ENCODE peak calls at places on chromosomes 7 and 10, in four cellular contexts. L is HCT116; V is CD8-positive, alpha-beta memory T cell; B is mucosa of descending colon. E is an unnamed sample.

GRCh38 chr7:99953649-99954048 is 22.2 kb downstream of the AZGP1 start:
- DNase-seq in B (no peak), L (no peak), V (no peak), E (peak; percentile 47)

GRCh38 chr7:20458483-20458882 is 127.8 kb downstream of the ITGB8 start:
- DNase-seq in B (no peak), L (no peak), V (no peak), E (no peak)

GRCh38 chr7:120303105-120303504 is 30.1 kb downstream of the KCND2 start:
- DNase-seq in V (no peak), L (no peak), B (no peak), E (no peak)

GRCh38 chr10:11881477-11882417 is 58.6 kb downstream of the PROSER2 start:
- DNase-seq in L (peak; percentile 94), B (no peak), V (no peak), E (peak; percentile 33)

GRCh38 chr10:119650692-119651513 is at the start of gene BAG3:
- DNase-seq in B (peak; percentile 93), L (peak; percentile 80), V (peak; percentile 64), E (peak; percentile 98)

GRCh38 chr7:798921-799470 is 33.3 kb upstream of the SUN1 start:
- DNase-seq in V (no peak), B (no peak), L (no peak), E (peak; percentile 43)

GRCh38 chr10:93757136-93757535 is 600 bp upstream of the LGI1 start:
- DNase-seq in L (no peak), B (no peak), V (no peak), E (peak; percentile 51)

GRCh38 chr7:128876127-128876526 is 13.5 kb downstream of the ATP6V1F start:
- DNase-seq in V (no peak), L (no peak), B (peak; percentile 38), E (peak; percentile 9)

GRCh38 chr10:19730071-19730470 is 86.2 kb upstream of the PLXDC2 start:
- DNase-seq in V (no peak), L (no peak), B (no peak), E (no peak)

GRCh38 chr10:80259405-80259871 is 30.0 kb downstream of the MAT1A start:
- DNase-seq in B (no peak), V (no peak), L (no peak), E (no peak)

GRCh38 chr7:127239814-127240213 is 12.9 kb downstream of the GRM8 start:
- DNase-seq in L (no peak), V (no peak), B (no peak), E (no peak)

GRCh38 chr7:116851175-116851574 is 11.2 kb upstream of the CAPZA2 start:
- DNase-seq in V (no peak), L (no peak), B (no peak), E (no peak)

GRCh38 chr10:110495731-110496552 is 1.8 kb upstream of the DUSP5 start:
- DNase-seq in B (peak; percentile 50), V (peak; percentile 14), L (no peak), E (peak; percentile 78)

GRCh38 chr7:47663841-47664240 is 81.9 kb upstream of the TNS3 start:
- DNase-seq in B (no peak), L (no peak), V (no peak), E (no peak)

GRCh38 chr10:69224862-69225657 is 4.9 kb downstream of the HKDC1 start:
- DNase-seq in L (no peak), V (no peak), B (no peak), E (no peak)
- H3K4me1 ChIP-seq in L (peaks cover 59% of the 10 kb centered on the region), V (peaks cover 59% of the 10 kb centered on the region), B (peaks cover 31% of the 10 kb centered on the region), E (no peaks in the 10 kb centered on the region)

DNA sequence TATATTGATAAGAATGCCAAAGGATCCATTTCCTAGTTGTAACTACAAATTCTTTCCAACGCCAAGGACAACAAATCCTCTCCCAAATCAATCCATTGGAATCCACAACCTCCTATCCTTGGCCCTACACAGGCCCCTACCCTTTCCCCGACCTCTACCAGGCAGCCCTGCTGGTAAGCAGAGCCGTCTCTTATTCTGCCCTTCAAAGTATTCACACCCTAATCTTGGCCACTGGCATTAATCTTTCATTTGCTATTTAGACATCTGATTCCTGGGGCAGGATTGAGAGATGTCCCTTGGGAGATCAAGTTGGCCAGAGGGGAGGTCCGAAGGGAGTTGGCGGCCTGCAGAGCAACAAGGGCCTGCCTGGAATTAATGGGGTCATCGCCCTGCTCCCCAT is 161.4 kb downstream of the PLXNA4 start:
- DNase-seq in V (no peak), L (no peak), B (no peak), E (no peak)
- H3K4me1 ChIP-seq in V (no peaks in the 10 kb centered on the region), L (no peaks in the 10 kb centered on the region), B (no peaks in the 10 kb centered on the region), E (no peaks in the 10 kb centered on the region)

DNA sequence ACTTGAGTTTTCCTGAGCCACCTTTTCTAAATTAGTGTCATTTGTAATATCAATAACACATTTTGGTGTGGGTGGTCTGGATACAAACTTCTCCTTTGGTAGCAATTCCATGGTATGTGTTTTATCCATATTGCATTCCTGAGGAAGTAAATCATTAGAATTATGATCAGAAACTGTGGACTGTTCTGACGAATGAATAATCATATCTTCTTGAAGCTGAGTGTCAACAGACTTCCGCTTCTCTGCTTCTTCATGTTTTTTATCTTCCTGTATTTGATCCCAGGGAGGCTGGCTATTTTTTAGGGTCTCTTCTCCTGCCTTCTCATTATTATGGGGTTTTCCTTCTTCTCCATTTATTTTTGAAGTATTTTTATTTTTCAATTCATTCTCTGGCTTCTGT is 81.5 kb downstream of the NRBF2 start:
- DNase-seq in L (no peak), B (no peak), V (no peak), E (no peak)
- H3K4me1 ChIP-seq in L (peaks cover 4% of the 10 kb centered on the region), B (peaks cover 16% of the 10 kb centered on the region), V (peaks cover 18% of the 10 kb centered on the region), E (no peaks in the 10 kb centered on the region)

GRCh38 chr10:59891349-59891748 is 15.0 kb downstream of the CCDC6 start:
- DNase-seq in V (no peak), B (no peak), L (no peak), E (no peak)
- H3K4me1 ChIP-seq in V (peaks cover 39% of the 10 kb centered on the region), B (peaks cover 28% of the 10 kb centered on the region), L (peaks cover 5% of the 10 kb centered on the region), E (peaks cover 19% of the 10 kb centered on the region)

GRCh38 chr7:92586403-92586802 is 3.8 kb downstream of the FAM133B start:
- DNase-seq in L (no peak), V (no peak), B (no peak), E (no peak)

GRCh38 chr7:92590711-92591310 is 621 bp upstream of the FAM133B start:
- DNase-seq in B (peak; percentile 41), L (no peak), V (no peak), E (no peak)

GRCh38 chr7:92584953-92585352 is 5.2 kb downstream of the FAM133B start:
- DNase-seq in L (no peak), V (no peak), B (no peak), E (no peak)

GRCh38 chr7:92589056-92589455 is 1.1 kb downstream of the FAM133B start:
- DNase-seq in L (no peak), B (no peak), V (no peak), E (no peak)

DNA sequence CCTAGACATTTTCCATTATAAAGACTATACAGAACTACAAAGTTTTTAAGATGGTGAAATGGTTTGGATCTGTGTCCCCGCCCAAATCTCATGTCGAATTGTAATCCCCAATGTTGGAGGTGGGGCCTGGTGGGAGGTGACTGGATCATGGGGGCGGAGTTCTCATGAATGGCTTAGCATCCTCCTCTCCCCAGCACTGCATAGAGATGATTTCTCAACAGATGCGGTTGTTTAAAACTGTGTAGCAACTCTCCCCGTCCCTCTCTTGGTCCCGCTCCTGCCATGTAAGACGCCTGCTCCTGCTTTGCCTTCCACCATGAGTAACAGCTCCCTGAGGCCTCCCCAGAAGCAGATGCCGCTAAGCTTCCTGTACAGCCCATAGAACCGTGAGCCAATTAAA is 1.6 kb downstream of the FAM133B start:
- DNase-seq in L (no peak), V (no peak), B (no peak), E (no peak)
- H3K4me1 ChIP-seq in L (peaks cover 19% of the 10 kb centered on the region), V (peaks cover 42% of the 10 kb centered on the region), B (peaks cover 20% of the 10 kb centered on the region), E (peaks cover 8% of the 10 kb centered on the region)

GRCh38 chr7:11743016-11743415 is 89.0 kb downstream of the THSD7A start:
- DNase-seq in B (no peak), L (no peak), V (no peak), E (no peak)
- H3K4me1 ChIP-seq in B (no peaks in the 10 kb centered on the region), L (no peaks in the 10 kb centered on the region), V (no peaks in the 10 kb centered on the region), E (no peaks in the 10 kb centered on the region)

GRCh38 chr10:44974628-44975431 is 3.8 kb downstream of the DEPP1 start:
- DNase-seq in V (peak; percentile 72), L (peak; percentile 13), B (peak; percentile 86), E (peak; percentile 90)
- H3K4me1 ChIP-seq in V (peaks cover 15% of the 10 kb centered on the region), L (peaks cover 45% of the 10 kb centered on the region), B (peaks cover 24% of the 10 kb centered on the region), E (no peaks in the 10 kb centered on the region)

DNA sequence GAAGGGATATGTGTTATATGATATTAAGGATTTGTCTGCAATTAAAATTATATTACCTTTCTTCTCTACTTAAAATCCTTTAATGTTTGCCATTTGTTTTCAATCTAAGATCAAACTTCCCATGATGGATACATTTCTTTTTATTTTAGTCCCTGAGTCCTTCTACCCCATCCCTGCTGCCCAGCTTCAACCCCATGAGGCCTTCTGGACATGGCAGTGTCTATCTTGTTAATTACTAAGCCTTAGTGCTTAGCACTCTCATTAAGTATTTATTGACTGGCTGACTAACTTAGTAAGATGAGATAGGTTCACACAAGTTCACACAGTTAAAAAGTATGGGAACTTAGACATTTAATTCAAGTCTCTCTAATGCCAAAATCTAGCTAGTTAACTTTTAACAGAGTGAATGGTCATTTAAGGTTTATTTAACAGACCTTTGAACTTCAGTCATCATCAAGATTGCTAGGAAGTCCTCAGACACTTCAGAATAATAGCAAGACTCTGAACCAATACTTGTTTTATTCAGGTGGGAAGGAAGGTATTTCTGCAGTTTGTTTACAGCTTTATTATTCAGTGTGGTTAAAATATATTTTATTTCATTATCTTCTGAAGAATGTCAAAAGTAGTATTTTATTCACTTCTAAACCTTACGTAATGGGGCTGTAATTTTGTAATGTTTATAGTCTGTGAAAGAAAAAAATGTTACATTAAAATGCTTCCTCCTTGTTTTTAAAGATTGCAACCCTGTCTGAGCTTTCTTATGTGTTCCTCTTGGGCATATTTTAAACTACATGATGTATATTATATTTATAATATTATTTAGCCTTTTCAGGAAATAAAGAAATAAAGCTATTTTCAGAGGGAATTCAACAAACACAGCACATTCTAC is 848.9 kb downstream of the REEP3 start:
- DNase-seq in B (no peak), V (no peak), L (no peak), E (no peak)
- H3K4me1 ChIP-seq in B (no peaks in the 10 kb centered on the region), V (no peaks in the 10 kb centered on the region), L (no peaks in the 10 kb centered on the region), E (no peaks in the 10 kb centered on the region)

DNA sequence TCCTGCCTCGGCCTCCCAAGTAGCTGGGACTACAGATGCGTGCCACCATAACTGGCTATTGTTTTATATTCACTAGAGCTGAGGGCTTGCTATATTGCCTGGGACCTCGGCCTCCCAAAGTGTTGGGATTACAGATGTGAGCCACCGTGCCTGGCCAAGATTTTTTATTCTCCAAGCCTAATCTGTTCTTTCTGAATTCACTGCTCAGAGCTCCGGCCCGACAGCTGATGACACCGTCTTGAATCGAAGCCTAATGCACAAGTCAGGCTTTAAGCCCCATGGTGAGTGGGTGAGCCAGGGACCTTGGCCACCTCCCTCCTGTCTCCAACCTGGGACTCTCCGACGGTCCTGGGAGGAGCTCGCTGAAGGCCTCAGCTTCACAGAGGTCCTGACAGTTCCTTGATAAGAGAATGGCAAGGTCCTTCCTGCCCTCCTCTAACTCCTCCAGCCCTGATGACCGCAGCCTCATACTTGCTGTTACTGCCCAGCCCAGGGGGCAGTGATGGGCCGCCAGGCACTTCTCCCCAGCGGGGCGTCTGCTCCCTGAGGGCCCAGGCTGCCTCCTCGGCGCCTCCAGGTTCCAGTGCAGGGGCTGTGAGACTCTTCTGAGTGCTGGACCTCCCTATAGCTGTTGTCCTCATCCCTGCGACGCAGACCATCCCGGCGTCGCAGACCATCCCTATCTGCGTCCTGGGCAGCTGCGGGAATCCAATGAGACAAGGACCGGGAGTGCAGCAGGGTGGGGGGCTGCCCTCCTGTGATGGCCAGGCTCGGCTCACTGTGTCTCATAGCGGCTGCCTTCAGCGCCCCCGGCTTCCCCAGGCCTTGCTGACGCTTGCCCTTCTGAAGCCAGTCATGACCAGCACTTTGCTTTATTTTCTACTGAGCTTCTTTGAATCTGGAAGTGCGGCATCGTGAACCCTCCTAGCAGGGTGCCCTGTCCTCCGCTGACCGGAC is 339.1 kb downstream of the WDR37 start:
- DNase-seq in L (no peak), V (no peak), B (no peak), E (no peak)
- H3K4me1 ChIP-seq in L (peaks cover 10% of the 10 kb centered on the region), V (no peaks in the 10 kb centered on the region), B (no peaks in the 10 kb centered on the region), E (no peaks in the 10 kb centered on the region)

E was measured in aorta.